ENCODE peak calls at places on chromosomes 5 and 9, in seven cellular contexts. W is spleen, J is stomach, T is PC-3, L is left ventricle myocardium inferior, Y is IMR-90, P is left lung. Q is an unnamed sample.
A peak's percentile ranks its signal among the peaks of the same experiment; 100 is the strongest.

GRCh38 chr9:126235350-126235740 is 91.3 kb upstream of the MVB12B start:
- DNase-seq in T (no peak), J (no peak), L (no peak), P (no peak), W (no peak), Y (no peak), Q (no peak)

GRCh38 chr5:72633649-72634048 is 126.4 kb upstream of the ZNF366 start:
- DNase-seq in P (no peak), L (no peak), W (no peak), T (no peak), Y (peak; percentile 82), J (no peak), Q (peak; percentile 71)

GRCh38 chr5:38379360-38379827 is 121.0 kb downstream of the EGFLAM start:
- DNase-seq in W (no peak), T (no peak), J (no peak), P (no peak), L (no peak), Y (no peak), Q (no peak)

GRCh38 chr9:37242089-37242488 is 121.7 kb downstream of the ZCCHC7 start:
- DNase-seq in Y (no peak), L (no peak), P (no peak), T (no peak), J (no peak), W (no peak), Q (no peak)

GRCh38 chr5:173549644-173550043 is 66.8 kb downstream of the BOD1 start:
- DNase-seq in L (no peak), W (no peak), P (no peak), J (no peak), T (no peak), Y (no peak), Q (no peak)

GRCh38 chr5:10503997-10504761 is 59.7 kb upstream of the ANKRD33B start:
- DNase-seq in T (no peak), P (no peak), Y (peak; percentile 20), W (peak; percentile 70), L (no peak), J (no peak), Q (no peak)

GRCh38 chr9:17191095-17191494 is 56.3 kb downstream of the CNTLN start:
- DNase-seq in T (no peak), L (no peak), W (no peak), J (no peak), Y (peak; percentile 25), P (no peak), Q (no peak)

GRCh38 chr5:153623906-153624765 is 133.7 kb downstream of the GRIA1 start:
- DNase-seq in L (no peak), J (no peak), P (no peak), T (peak; percentile 29), W (no peak), Y (peak; percentile 69), Q (no peak)

GRCh38 chr5:56908942-56909293 is 478 bp upstream of the SETD9 start:
- DNase-seq in J (no peak), L (peak; percentile 80), W (no peak), Y (no peak), T (no peak), P (peak; percentile 93), Q (no peak)

GRCh38 chr9:2260401-2261306 is 245.5 kb downstream of the SMARCA2 start:
- DNase-seq in P (no peak), Y (peak; percentile 45), W (no peak), T (peak; percentile 56), L (no peak), J (peak; percentile 35), Q (no peak)

GRCh38 chr9:131436386-131436785 is 42.5 kb downstream of the PRRC2B start:
- DNase-seq in P (no peak), Y (no peak), J (no peak), T (no peak), L (peak; percentile 69), W (peak; percentile 51), Q (no peak)

GRCh38 chr5:136047858-136048257 is 19.1 kb downstream of the TGFBI start:
- DNase-seq in Y (no peak), T (no peak), J (no peak), P (no peak), W (peak; percentile 72), L (no peak), Q (no peak)

GRCh38 chr5:174323878-174324281 is 278.4 kb downstream of the NSG2 start:
- DNase-seq in L (no peak), T (peak; percentile 78), W (peak; percentile 61), P (no peak), J (no peak), Y (peak; percentile 58), Q (no peak)

GRCh38 chr5:160463775-160464465 is 42.3 kb downstream of the PTTG1 start:
- DNase-seq in T (peak; percentile 91), L (no peak), W (no peak), J (no peak), Y (peak; percentile 93), P (no peak), Q (peak; percentile 63)

GRCh38 chr9:108786322-108786721 is 69.5 kb downstream of the ACTL7B start:
- DNase-seq in L (no peak), P (no peak), W (no peak), J (no peak), Y (no peak), T (no peak), Q (no peak)

GRCh38 chr5:111928501-111928900 is 171.5 kb upstream of the NREP start:
- DNase-seq in L (no peak), T (no peak), Y (no peak), P (no peak), W (no peak), J (no peak), Q (no peak)

DNA sequence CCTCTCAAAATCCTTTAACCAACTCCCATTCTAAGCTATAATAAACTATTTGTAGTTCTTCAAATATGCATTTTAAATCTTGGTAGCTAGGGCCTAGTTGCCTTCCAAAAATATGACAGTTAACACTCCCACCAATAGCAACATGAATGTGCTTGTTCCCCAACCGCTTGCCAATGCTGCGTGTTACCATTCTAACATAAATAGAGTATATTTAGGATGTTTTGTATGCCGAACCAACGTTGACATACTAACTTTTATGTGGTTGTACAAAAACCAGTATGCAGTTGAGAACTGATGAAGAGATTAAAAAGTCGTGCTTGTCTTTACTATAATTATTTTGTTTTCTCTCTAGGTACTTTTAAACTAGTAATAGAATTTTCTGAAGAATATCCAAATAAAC is 9.0 kb downstream of the UBE2B start:
- DNase-seq in P (no peak), J (no peak), Y (no peak), W (no peak), L (no peak), T (no peak), Q (no peak)
- H3K36me3 ChIP-seq in P (peaks cover 7% of the 10 kb centered on the region), J (peaks cover 96% of the 10 kb centered on the region), Y (peaks cover 46% of the 10 kb centered on the region), W (peaks cover 82% of the 10 kb centered on the region), L (peaks cover 88% of the 10 kb centered on the region), T (peaks cover 21% of the 10 kb centered on the region), Q (peaks cover 22% of the 10 kb centered on the region)

GRCh38 chr9:135450956-135451355 is 28.6 kb upstream of the PPP1R26 start:
- DNase-seq in J (no peak), L (no peak), P (no peak), Y (no peak), W (no peak), T (no peak), Q (no peak)

GRCh38 chr9:135443811-135444470 is 35.6 kb upstream of the PPP1R26 start:
- DNase-seq in J (no peak), W (no peak), L (no peak), Y (no peak), P (no peak), T (no peak), Q (no peak)

GRCh38 chr9:135448570-135449180 is 30.9 kb upstream of the PPP1R26 start:
- DNase-seq in Y (peak; percentile 8), P (no peak), L (no peak), W (no peak), T (no peak), J (no peak), Q (no peak)

DNA sequence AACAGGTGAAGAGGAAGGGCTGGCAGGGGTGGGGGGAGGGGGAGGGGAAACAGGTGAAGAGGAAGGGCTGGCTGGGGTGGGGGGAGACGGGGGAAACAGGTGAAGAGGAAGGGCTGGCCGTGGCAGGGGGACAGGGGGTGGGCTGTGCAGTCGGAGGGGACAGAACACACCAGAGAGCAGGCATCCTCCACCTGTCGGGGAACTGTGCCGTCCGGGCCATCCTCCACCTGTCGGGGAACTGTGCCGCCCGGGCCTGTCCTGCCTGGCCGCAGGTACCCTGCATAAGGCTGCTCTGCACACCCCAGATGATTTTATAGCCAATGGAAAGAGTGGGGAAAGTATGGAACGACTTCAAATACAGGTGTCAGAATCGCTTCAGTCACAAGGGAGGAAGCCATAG is 32.5 kb upstream of the PPP1R26 start:
- DNase-seq in W (no peak), Y (no peak), J (no peak), P (no peak), T (no peak), L (no peak), Q (no peak)
- H3K36me3 ChIP-seq in W (no peaks in the 10 kb centered on the region), Y (no peaks in the 10 kb centered on the region), J (no peaks in the 10 kb centered on the region), P (no peaks in the 10 kb centered on the region), T (no peaks in the 10 kb centered on the region), L (no peaks in the 10 kb centered on the region), Q (no peaks in the 10 kb centered on the region)

DNA sequence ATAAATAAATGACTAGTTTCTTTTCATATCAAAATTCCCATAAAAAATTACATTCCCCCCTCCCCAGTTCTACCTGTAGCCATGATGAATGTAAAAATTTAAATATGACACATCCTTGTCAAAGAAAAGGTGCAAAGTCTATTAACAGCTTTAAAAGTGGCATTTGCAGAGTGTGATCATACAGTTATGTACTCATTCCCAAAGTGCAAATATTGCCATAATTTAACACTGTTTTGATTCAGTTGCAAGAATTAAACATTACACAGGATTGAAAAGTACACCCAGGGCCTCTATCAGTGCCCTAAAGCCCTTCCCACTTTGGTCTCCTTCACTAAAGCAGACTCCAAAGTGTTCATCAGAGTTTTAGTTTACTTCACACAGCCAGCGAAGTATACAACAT is 51.8 kb downstream of the RNF145 start:
- DNase-seq in P (no peak), Y (no peak), L (no peak), W (no peak), T (no peak), J (no peak), Q (no peak)
- H3K36me3 ChIP-seq in P (no peaks in the 10 kb centered on the region), Y (peaks cover 32% of the 10 kb centered on the region), L (peaks cover 50% of the 10 kb centered on the region), W (peaks cover 40% of the 10 kb centered on the region), T (peaks cover 13% of the 10 kb centered on the region), J (peaks cover 65% of the 10 kb centered on the region), Q (peaks cover 10% of the 10 kb centered on the region)

DNA sequence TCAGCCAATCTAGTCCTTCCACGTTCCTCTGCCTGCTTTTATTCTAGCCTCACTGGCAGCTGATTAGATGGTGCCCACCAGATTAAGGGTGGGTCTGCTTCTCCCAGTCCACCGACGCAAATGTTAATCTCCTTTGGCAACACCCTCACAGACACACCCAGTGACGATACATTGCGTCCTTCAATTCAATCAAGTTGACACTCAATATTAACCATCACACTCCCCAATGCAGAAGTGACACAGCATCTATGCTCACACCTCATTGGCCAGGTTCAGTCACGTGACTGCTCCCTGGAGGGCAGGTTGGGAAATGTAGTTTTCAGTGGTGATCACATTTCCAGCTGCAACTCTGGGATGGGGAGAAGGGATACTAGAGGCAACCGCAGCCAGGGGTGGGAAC is 13.0 kb downstream of the SUSD3 start:
- DNase-seq in P (no peak), Y (peak; percentile 18), T (peak; percentile 24), L (no peak), W (no peak), J (no peak), Q (no peak)
- H3K36me3 ChIP-seq in P (no peaks in the 10 kb centered on the region), Y (no peaks in the 10 kb centered on the region), T (no peaks in the 10 kb centered on the region), L (no peaks in the 10 kb centered on the region), W (peaks cover 11% of the 10 kb centered on the region), J (no peaks in the 10 kb centered on the region), Q (no peaks in the 10 kb centered on the region)